ENCODE peak calls at places on chromosomes 3 and 15, in nine cellular contexts. G is SJCRH30; U is hepatocyte; B is mesendoderm; A is A549; W is effector memory CD4-positive, alpha-beta T cell; H is WERI-Rb-1; P is uterus; M is psoas muscle. N is an unnamed sample.

GRCh38 chr15:61037031-61037430 is 192.1 kb downstream of the RORA start:
- DNase-seq in B (no peak), P (no peak), U (no peak), G (no peak), W (no peak), M (no peak), H (no peak), A (no peak), N (no peak)

GRCh38 chr3:141894524-141895176 is 18.2 kb downstream of the ATP1B3 start:
- DNase-seq in H (no peak), W (no peak), P (no peak), B (no peak), G (no peak), M (no peak), A (no peak), U (peak), N (no peak)

GRCh38 chr15:90203922-90204321 is 2.8 kb downstream of the SEMA4B start:
- DNase-seq in U (no peak), P (peak), A (no peak), G (peak), W (no peak), M (no peak), H (no peak), B (no peak), N (peak)

GRCh38 chr15:58666957-58667356 is 82.5 kb downstream of the ADAM10 start:
- DNase-seq in M (no peak), U (no peak), H (no peak), W (no peak), P (no peak), B (no peak), A (no peak), G (no peak), N (no peak)

GRCh38 chr15:24848050-24848449 is 106.7 kb upstream of the SNRPN start:
- DNase-seq in H (peak), G (no peak), U (peak), A (peak), P (no peak), B (peak), M (peak), W (no peak), N (no peak)

GRCh38 chr3:100737334-100737733 is 28.0 kb downstream of the TFG start:
- DNase-seq in H (no peak), A (peak), G (peak), M (no peak), B (peak), W (no peak), P (no peak), U (peak), N (no peak)

GRCh38 chr3:183634707-183635106 is 716 bp upstream of the KLHL24 start:
- DNase-seq in G (no peak), P (no peak), M (peak), A (no peak), B (no peak), W (no peak), U (no peak), H (no peak), N (no peak)

GRCh38 chr15:20355256-20355868 is 186.2 kb downstream of the GOLGA6L6 start:
- DNase-seq in H (no peak), M (peak), W (no peak), B (no peak), P (no peak), U (no peak), A (no peak), G (no peak), N (no peak)

GRCh38 chr3:38018296-38019266 is 10.9 kb downstream of the PLCD1 start:
- DNase-seq in B (no peak), W (no peak), M (no peak), H (no peak), U (no peak), A (no peak), G (no peak), P (no peak), N (no peak)

GRCh38 chr3:51940648-51941421 is 869 bp downstream of the RRP9 start:
- DNase-seq in U (peak), H (no peak), A (no peak), B (peak), M (no peak), P (no peak), W (no peak), G (no peak), N (no peak)

GRCh38 chr3:86990171-86990733 is 697 bp downstream of the VGLL3 start:
- DNase-seq in P (peak), A (no peak), B (peak), U (peak), G (peak), M (peak), H (peak), W (no peak), N (peak)

GRCh38 chr15:98690272-98690671 is 41.9 kb downstream of the IGF1R start:
- DNase-seq in M (no peak), P (no peak), G (no peak), W (no peak), B (no peak), H (no peak), A (no peak), U (no peak), N (no peak)

GRCh38 chr3:195597848-195598247 is 14.1 kb upstream of the APOD start:
- DNase-seq in H (no peak), M (peak), P (no peak), W (no peak), U (no peak), B (no peak), G (no peak), A (no peak), N (no peak)

GRCh38 chr3:42537350-42537749 is 34.9 kb downstream of the VIPR1 start:
- DNase-seq in A (no peak), B (no peak), H (no peak), U (no peak), M (no peak), W (no peak), P (no peak), G (no peak), N (no peak)

GRCh38 chr3:122067588-122068240 is 12.6 kb downstream of the CD86 start:
- DNase-seq in U (no peak), B (no peak), A (no peak), H (no peak), M (no peak), W (no peak), G (no peak), P (no peak), N (no peak)

GRCh38 chr15:89836255-89837133 is 21.8 kb upstream of the ANPEP start:
- DNase-seq in A (no peak), W (no peak), G (no peak), P (no peak), U (peak), M (no peak), H (no peak), B (peak), N (no peak)

GRCh38 chr15:45606413-45606812 is 19.2 kb downstream of the BLOC1S6 start:
- DNase-seq in U (no peak), A (no peak), G (no peak), P (no peak), H (no peak), M (no peak), W (no peak), B (no peak), N (no peak)

GRCh38 chr15:69475769-69476358 is 23.2 kb downstream of the RPLP1 start:
- DNase-seq in M (peak), U (peak), P (peak), H (peak), B (peak), G (peak), A (peak), W (peak), N (peak)

GRCh38 chr3:50687127-50687751 is 12.5 kb downstream of the DOCK3 start:
- DNase-seq in G (no peak), M (no peak), A (no peak), H (no peak), W (no peak), U (no peak), P (no peak), B (no peak), N (no peak)

GRCh38 chr3:40598338-40598737 is 73.6 kb downstream of the ZNF621 start:
- DNase-seq in A (no peak), U (no peak), H (no peak), M (no peak), B (no peak), P (no peak), G (no peak), W (no peak), N (no peak)
- H3K27ac ChIP-seq in A (no peak), U (no peak), H (no peak), M (no peak), B (no peak), P (no peak), G (no peak), W (no peak), N (no peak)

DNA sequence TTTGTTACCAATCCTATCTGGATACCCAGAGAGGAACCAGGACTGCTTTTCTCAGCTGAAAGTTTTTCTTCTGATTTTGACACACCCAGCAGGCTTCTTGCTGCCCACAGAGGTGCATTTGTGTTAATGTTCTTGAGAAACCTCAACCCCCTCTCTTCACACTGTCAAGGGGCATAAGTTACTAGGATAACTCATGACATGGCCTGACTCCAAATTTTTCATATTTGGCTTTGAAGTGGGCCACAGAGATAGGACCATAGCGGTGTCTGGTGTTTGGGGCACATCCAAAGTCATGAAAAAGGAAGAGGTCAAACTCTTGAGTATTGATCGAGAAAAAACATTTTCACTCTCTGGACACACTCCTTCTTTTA is 82.3 kb upstream of the XCR1 start:
- DNase-seq in A (no peak), P (no peak), M (no peak), B (no peak), G (no peak), U (no peak), H (no peak), W (no peak), N (no peak)
- H3K27ac ChIP-seq in A (no peak), P (no peak), M (peak), B (no peak), G (no peak), U (no peak), H (no peak), W (no peak), N (no peak)

GRCh38 chr3:71250026-71250425 is 333.5 kb downstream of the FOXP1 start:
- DNase-seq in M (no peak), P (no peak), H (no peak), G (no peak), W (no peak), A (no peak), B (no peak), U (no peak), N (no peak)
- H3K27ac ChIP-seq in M (no peak), P (no peak), H (no peak), G (no peak), W (no peak), A (peak), B (no peak), U (no peak), N (no peak)

GRCh38 chr15:36406366-36406765 is 173.1 kb upstream of the CDIN1 start:
- DNase-seq in U (no peak), M (no peak), G (no peak), P (no peak), H (no peak), W (no peak), B (no peak), A (no peak), N (no peak)
- H3K27ac ChIP-seq in U (no peak), M (no peak), G (no peak), P (no peak), H (no peak), W (no peak), B (no peak), A (no peak), N (no peak)

N was measured in aorta.